ENCODE peak calls at places on chromosome 1, in five cellular contexts. G is non-pigmented ciliary epithelial cell, B is 8988T, M is PC-9, H is tibial artery. A is an unnamed sample.

GRCh38 chr1:206470692-206471414 is 577 bp downstream of the IKBKE start:
- DNase-seq in G (peak), B (peak), M (peak), H (no peak), A (peak)

GRCh38 chr1:156371553-156372264 is 2.7 kb downstream of the RHBG start:
- DNase-seq in G (no peak), B (no peak), M (no peak), H (no peak), A (no peak)

GRCh38 chr1:9872430-9873165 is 37.5 kb downstream of the CTNNBIP1 start:
- DNase-seq in G (no peak), B (no peak), M (no peak), H (no peak), A (no peak)

GRCh38 chr1:10838541-10838940 is 42.1 kb upstream of the CASZ1 start:
- DNase-seq in G (no peak), B (no peak), M (no peak), H (no peak), A (no peak)

GRCh38 chr1:24463756-24464377 is 38.8 kb upstream of the RCAN3 start:
- DNase-seq in G (no peak), B (no peak), M (no peak), H (no peak), A (no peak)

GRCh38 chr1:112466078-112466660 is 42.6 kb upstream of the WNT2B start:
- DNase-seq in G (peak), B (peak), M (peak), H (peak), A (peak)

GRCh38 chr1:46131727-46132528 is 501 bp downstream of the PIK3R3 start:
- DNase-seq in G (no peak), B (no peak), M (no peak), H (no peak), A (peak)

GRCh38 chr1:20983297-20983889 is 193.3 kb downstream of the EIF4G3 start:
- DNase-seq in G (no peak), B (no peak), M (no peak), H (no peak), A (no peak)

GRCh38 chr1:41239988-41240610 is 2.0 kb downstream of the SCMH1 start:
- DNase-seq in G (peak), B (no peak), M (peak), H (no peak), A (peak)

GRCh38 chr1:204651843-204652421 is 33.6 kb downstream of the LRRN2 start:
- DNase-seq in G (no peak), B (no peak), M (no peak), H (peak), A (no peak)

A was measured in OCI-LY7.